ENCODE peak calls at places on chromosomes 1 and 21, in five cellular contexts. T is mucosa of descending colon; X is CD8-positive, alpha-beta T cell; G is PC-3; U is RWPE2. O is an unnamed sample.

GRCh38 chr1:80722611-80723010 is 1078.1 kb upstream of the ADGRL2 start:
- ATAC-seq in X (no peak), T (no peak), G (no peak), U (no peak), O (no peak)

GRCh38 chr21:33924766-33925100 is 9.1 kb upstream of the ATP5PO start:
- ATAC-seq in T (peak; percentile 60), U (peak; percentile 33), X (no peak), G (peak; percentile 74), O (peak; percentile 52)

GRCh38 chr1:197632000-197632399 is 143.3 kb downstream of the DENND1B start:
- ATAC-seq in G (no peak), X (no peak), T (no peak), U (no peak), O (no peak)

GRCh38 chr1:26189751-26190275 is 589 bp upstream of the CATSPER4 start:
- ATAC-seq in T (no peak), G (no peak), X (no peak), U (peak; percentile 20), O (no peak)

GRCh38 chr1:66282343-66282852 is 251.6 kb upstream of the SGIP1 start:
- ATAC-seq in G (no peak), T (peak; percentile 71), X (peak; percentile 93), U (peak; percentile 63), O (peak; percentile 82)

GRCh38 chr1:45266151-45266801 is 59.9 kb upstream of the ZSWIM5 start:
- ATAC-seq in T (peak; percentile 91), U (no peak), X (no peak), G (peak; percentile 91), O (no peak)

GRCh38 chr1:240691521-240692338 is 79.8 kb upstream of the GREM2 start:
- ATAC-seq in G (peak; percentile 89), T (peak; percentile 55), U (no peak), X (no peak), O (peak; percentile 95)

GRCh38 chr1:155984341-155984740 is 6.0 kb upstream of the ARHGEF2 start:
- ATAC-seq in X (no peak), T (no peak), U (no peak), G (no peak), O (no peak)

GRCh38 chr1:22851517-22851916 is 121.1 kb downstream of the LACTBL1 start:
- ATAC-seq in T (peak; percentile 32), U (no peak), X (no peak), G (no peak), O (no peak)

GRCh38 chr1:208048904-208049303 is 138.0 kb upstream of the CD34 start:
- ATAC-seq in G (peak; percentile 58), X (no peak), T (no peak), U (no peak), O (no peak)

GRCh38 chr1:156124557-156125483 is 10.3 kb downstream of the LMNA start:
- ATAC-seq in G (no peak), T (peak; percentile 62), U (peak; percentile 1), X (peak; percentile 25), O (no peak)

GRCh38 chr1:225817611-225818061 is 7.7 kb downstream of the EPHX1 start:
- ATAC-seq in U (peak; percentile 59), G (peak; percentile 93), X (no peak), T (peak; percentile 92), O (peak; percentile 86)

GRCh38 chr1:15886613-15887167 is 39.2 kb downstream of the SPEN start:
- ATAC-seq in U (no peak), G (peak; percentile 5), T (peak; percentile 12), X (no peak), O (peak; percentile 44)

GRCh38 chr1:37655274-37655673 is 20.6 kb upstream of the RSPO1 start:
- ATAC-seq in U (no peak), X (no peak), T (no peak), G (peak; percentile 51), O (peak; percentile 22)

GRCh38 chr1:232142403-232143314 is 487.3 kb downstream of the SIPA1L2 start:
- ATAC-seq in U (peak; percentile 96), T (no peak), G (peak; percentile 63), X (no peak), O (peak; percentile 97)

GRCh38 chr1:10679521-10680220 is 116.8 kb downstream of the CASZ1 start:
- ATAC-seq in T (peak; percentile 13), U (peak; percentile 65), X (no peak), G (peak; percentile 52), O (peak; percentile 84)

GRCh38 chr1:32817815-32818786 is 648 bp downstream of the S100PBP start:
- ATAC-seq in X (no peak), U (peak; percentile 24), T (peak; percentile 54), G (peak; percentile 51), O (peak; percentile 63)

GRCh38 chr1:1348420-1349255 is 580 bp downstream of the DVL1 start:
- ATAC-seq in U (no peak), X (peak; percentile 22), T (peak; percentile 4), G (no peak), O (peak; percentile 2)

GRCh38 chr1:17212487-17213121 is 7.7 kb downstream of the PADI1 start:
- ATAC-seq in G (no peak), X (peak; percentile 76), U (peak; percentile 20), T (peak; percentile 19), O (peak; percentile 78)

GRCh38 chr1:58608945-58609344 is 31.9 kb upstream of the TACSTD2 start:
- ATAC-seq in U (no peak), G (no peak), X (no peak), T (no peak), O (no peak)

GRCh38 chr1:201001962-201002361 is 21.6 kb downstream of the KIF21B start:
- ATAC-seq in G (no peak), X (no peak), T (no peak), U (no peak), O (no peak)

GRCh38 chr1:192937128-192937527 is 122.0 kb downstream of the UCHL5 start:
- ATAC-seq in U (no peak), X (peak; percentile 56), T (no peak), G (no peak), O (no peak)

GRCh38 chr1:200659269-200659668 is 10.4 kb downstream of the DDX59 start:
- ATAC-seq in G (peak; percentile 98), X (no peak), T (no peak), U (peak; percentile 98), O (peak; percentile 72)

GRCh38 chr1:168963596-168963995 is 142.9 kb upstream of the ATP1B1 start:
- ATAC-seq in X (no peak), U (no peak), G (no peak), T (no peak), O (no peak)

GRCh38 chr1:111720977-111721670 is 18.1 kb downstream of the INKA2 start:
- ATAC-seq in U (peak; percentile 6), G (peak; percentile 39), T (no peak), X (no peak), O (peak; percentile 8)

GRCh38 chr1:219247441-219247840 is 73.8 kb downstream of the LYPLAL1 start:
- ATAC-seq in U (no peak), G (no peak), T (no peak), X (no peak), O (no peak)

GRCh38 chr1:199020904-199021303 is 382.1 kb downstream of the PTPRC start:
- ATAC-seq in G (no peak), X (no peak), T (no peak), U (no peak), O (no peak)

GRCh38 chr21:16455978-16456377 is 726.2 kb downstream of the USP25 start:
- ATAC-seq in T (no peak), X (no peak), U (no peak), G (no peak), O (no peak)

GRCh38 chr1:6417961-6418667 is 1.6 kb downstream of the HES2 start:
- ATAC-seq in X (no peak), T (peak; percentile 21), U (no peak), G (no peak), O (no peak)

GRCh38 chr1:236699366-236699765 is 13.1 kb downstream of the ACTN2 start:
- ATAC-seq in U (no peak), X (no peak), G (no peak), T (no peak), O (no peak)

GRCh38 chr1:54051936-54052469 is 1.0 kb downstream of the TMEM59 start:
- ATAC-seq in T (peak; percentile 26), U (no peak), X (no peak), G (peak; percentile 23), O (peak; percentile 45)

GRCh38 chr1:100423832-100424337 is 71.6 kb downstream of the CDC14A start:
- ATAC-seq in G (no peak), X (peak; percentile 75), T (peak; percentile 71), U (no peak), O (no peak)

GRCh38 chr1:47621977-47622376 is 184.1 kb downstream of the FOXD2 start:
- ATAC-seq in T (no peak), X (no peak), U (no peak), G (no peak), O (no peak)

GRCh38 chr1:7561331-7561921 is 209.7 kb upstream of the VAMP3 start:
- ATAC-seq in T (peak; percentile 65), U (no peak), G (no peak), X (no peak), O (peak; percentile 73)

GRCh38 chr1:236623371-236624166 is 19.3 kb upstream of the HEATR1 start:
- ATAC-seq in T (no peak), U (no peak), X (no peak), G (no peak), O (no peak)

GRCh38 chr1:6052543-6053205 is 7.0 kb downstream of the KCNAB2 start:
- ATAC-seq in G (peak; percentile 80), X (peak; percentile 57), T (peak; percentile 55), U (peak; percentile 43), O (peak; percentile 78)